ENCODE peak calls at places on chromosomes 6 and 20, in eight cellular contexts. One of them, this sample, is unnamed.

GRCh38 chr6:83055366-83055964 is 10.2 kb downstream of the UBE3D start:
- DNase-seq in brain microvascular endothelial cell: peak; percentile 49
- DNase-seq in fibroblast of the aortic adventitia: peak; percentile 70
- DNase-seq in breast epithelium: no peak
- DNase-seq in cardiac fibroblast: peak; percentile 63
- DNase-seq in left lung: no peak
- DNase-seq in body of pancreas: peak; percentile 40
- DNase-seq in heart right ventricle: peak; percentile 41
- DNase-seq in this sample: peak; percentile 47

GRCh38 chr20:3606021-3606420 is 57.2 kb downstream of the GFRA4 start:
- DNase-seq in brain microvascular endothelial cell: peak; percentile 36
- DNase-seq in fibroblast of the aortic adventitia: peak; percentile 10
- DNase-seq in breast epithelium: no peak
- DNase-seq in cardiac fibroblast: peak; percentile 11
- DNase-seq in left lung: no peak
- DNase-seq in body of pancreas: no peak
- DNase-seq in heart right ventricle: no peak
- DNase-seq in this sample: no peak

GRCh38 chr6:14658909-14659561 is 541.5 kb downstream of the CD83 start:
- DNase-seq in brain microvascular endothelial cell: no peak
- DNase-seq in fibroblast of the aortic adventitia: peak; percentile 35
- DNase-seq in breast epithelium: peak; percentile 26
- DNase-seq in cardiac fibroblast: peak; percentile 40
- DNase-seq in left lung: peak; percentile 40
- DNase-seq in body of pancreas: no peak
- DNase-seq in heart right ventricle: no peak
- DNase-seq in this sample: no peak

GRCh38 chr6:41747256-41748101 is at the start of gene PGC:
- DNase-seq in brain microvascular endothelial cell: no peak
- DNase-seq in fibroblast of the aortic adventitia: no peak
- DNase-seq in breast epithelium: no peak
- DNase-seq in cardiac fibroblast: peak; percentile 23
- DNase-seq in left lung: no peak
- DNase-seq in body of pancreas: no peak
- DNase-seq in heart right ventricle: no peak
- DNase-seq in this sample: no peak

GRCh38 chr6:136437246-136437645 is 113.0 kb downstream of the MAP7 start:
- DNase-seq in brain microvascular endothelial cell: no peak
- DNase-seq in fibroblast of the aortic adventitia: no peak
- DNase-seq in breast epithelium: no peak
- DNase-seq in cardiac fibroblast: no peak
- DNase-seq in left lung: no peak
- DNase-seq in body of pancreas: no peak
- DNase-seq in heart right ventricle: no peak
- DNase-seq in this sample: no peak

GRCh38 chr6:2988076-2988425 is 11.6 kb upstream of the NQO2 start:
- DNase-seq in brain microvascular endothelial cell: no peak
- DNase-seq in fibroblast of the aortic adventitia: no peak
- DNase-seq in breast epithelium: no peak
- DNase-seq in cardiac fibroblast: no peak
- DNase-seq in left lung: no peak
- DNase-seq in body of pancreas: no peak
- DNase-seq in heart right ventricle: no peak
- DNase-seq in this sample: no peak

GRCh38 chr6:161548713-161549112 is 274.9 kb upstream of the AGPAT4 start:
- DNase-seq in brain microvascular endothelial cell: no peak
- DNase-seq in fibroblast of the aortic adventitia: no peak
- DNase-seq in breast epithelium: no peak
- DNase-seq in cardiac fibroblast: no peak
- DNase-seq in left lung: no peak
- DNase-seq in body of pancreas: no peak
- DNase-seq in heart right ventricle: no peak
- DNase-seq in this sample: no peak

GRCh38 chr6:3940703-3941102 is 91.5 kb downstream of the FAM50B start:
- DNase-seq in brain microvascular endothelial cell: no peak
- DNase-seq in fibroblast of the aortic adventitia: no peak
- DNase-seq in breast epithelium: no peak
- DNase-seq in cardiac fibroblast: no peak
- DNase-seq in left lung: no peak
- DNase-seq in body of pancreas: no peak
- DNase-seq in heart right ventricle: no peak
- DNase-seq in this sample: no peak

GRCh38 chr6:48606618-48607017 is 495.6 kb upstream of the PTCHD4 start:
- DNase-seq in brain microvascular endothelial cell: no peak
- DNase-seq in fibroblast of the aortic adventitia: no peak
- DNase-seq in breast epithelium: no peak
- DNase-seq in cardiac fibroblast: no peak
- DNase-seq in left lung: no peak
- DNase-seq in body of pancreas: no peak
- DNase-seq in heart right ventricle: no peak
- DNase-seq in this sample: no peak

GRCh38 chr6:39128832-39129231 is 13.8 kb upstream of the SAYSD1 start:
- DNase-seq in brain microvascular endothelial cell: no peak
- DNase-seq in fibroblast of the aortic adventitia: peak; percentile 91
- DNase-seq in breast epithelium: no peak
- DNase-seq in cardiac fibroblast: peak; percentile 4
- DNase-seq in left lung: no peak
- DNase-seq in body of pancreas: no peak
- DNase-seq in heart right ventricle: no peak
- DNase-seq in this sample: no peak

GRCh38 chr6:16523550-16524379 is 237.5 kb downstream of the ATXN1 start:
- DNase-seq in brain microvascular endothelial cell: peak; percentile 99
- DNase-seq in fibroblast of the aortic adventitia: peak; percentile 99
- DNase-seq in breast epithelium: no peak
- DNase-seq in cardiac fibroblast: peak; percentile 97
- DNase-seq in left lung: no peak
- DNase-seq in body of pancreas: no peak
- DNase-seq in heart right ventricle: peak; percentile 43
- DNase-seq in this sample: no peak

GRCh38 chr6:28693033-28693750 is 167.5 kb downstream of the GPX5 start:
- DNase-seq in brain microvascular endothelial cell: peak; percentile 73
- DNase-seq in fibroblast of the aortic adventitia: no peak
- DNase-seq in breast epithelium: no peak
- DNase-seq in cardiac fibroblast: no peak
- DNase-seq in left lung: no peak
- DNase-seq in body of pancreas: no peak
- DNase-seq in heart right ventricle: no peak
- DNase-seq in this sample: no peak

GRCh38 chr20:32354592-32355416 is 3.3 kb upstream of the ASXL1 start:
- DNase-seq in brain microvascular endothelial cell: peak; percentile 74
- DNase-seq in fibroblast of the aortic adventitia: peak; percentile 66
- DNase-seq in breast epithelium: no peak
- DNase-seq in cardiac fibroblast: peak; percentile 53
- DNase-seq in left lung: no peak
- DNase-seq in body of pancreas: no peak
- DNase-seq in heart right ventricle: no peak
- DNase-seq in this sample: no peak

GRCh38 chr6:42086046-42086664 is 35.8 kb downstream of the TAF8 start:
- DNase-seq in brain microvascular endothelial cell: no peak
- DNase-seq in fibroblast of the aortic adventitia: no peak
- DNase-seq in breast epithelium: peak; percentile 75
- DNase-seq in cardiac fibroblast: no peak
- DNase-seq in left lung: no peak
- DNase-seq in body of pancreas: peak; percentile 47
- DNase-seq in heart right ventricle: no peak
- DNase-seq in this sample: no peak

GRCh38 chr6:113103618-113104390 is 753.3 kb upstream of the MARCKS start:
- DNase-seq in brain microvascular endothelial cell: peak; percentile 32
- DNase-seq in fibroblast of the aortic adventitia: peak; percentile 84
- DNase-seq in breast epithelium: no peak
- DNase-seq in cardiac fibroblast: peak; percentile 58
- DNase-seq in left lung: no peak
- DNase-seq in body of pancreas: no peak
- DNase-seq in heart right ventricle: no peak
- DNase-seq in this sample: no peak

GRCh38 chr6:164014716-164015484 is 600.4 kb downstream of the QKI start:
- DNase-seq in brain microvascular endothelial cell: no peak
- DNase-seq in fibroblast of the aortic adventitia: no peak
- DNase-seq in breast epithelium: no peak
- DNase-seq in cardiac fibroblast: no peak
- DNase-seq in left lung: no peak
- DNase-seq in body of pancreas: no peak
- DNase-seq in heart right ventricle: peak; percentile 41
- DNase-seq in this sample: no peak

DNA sequence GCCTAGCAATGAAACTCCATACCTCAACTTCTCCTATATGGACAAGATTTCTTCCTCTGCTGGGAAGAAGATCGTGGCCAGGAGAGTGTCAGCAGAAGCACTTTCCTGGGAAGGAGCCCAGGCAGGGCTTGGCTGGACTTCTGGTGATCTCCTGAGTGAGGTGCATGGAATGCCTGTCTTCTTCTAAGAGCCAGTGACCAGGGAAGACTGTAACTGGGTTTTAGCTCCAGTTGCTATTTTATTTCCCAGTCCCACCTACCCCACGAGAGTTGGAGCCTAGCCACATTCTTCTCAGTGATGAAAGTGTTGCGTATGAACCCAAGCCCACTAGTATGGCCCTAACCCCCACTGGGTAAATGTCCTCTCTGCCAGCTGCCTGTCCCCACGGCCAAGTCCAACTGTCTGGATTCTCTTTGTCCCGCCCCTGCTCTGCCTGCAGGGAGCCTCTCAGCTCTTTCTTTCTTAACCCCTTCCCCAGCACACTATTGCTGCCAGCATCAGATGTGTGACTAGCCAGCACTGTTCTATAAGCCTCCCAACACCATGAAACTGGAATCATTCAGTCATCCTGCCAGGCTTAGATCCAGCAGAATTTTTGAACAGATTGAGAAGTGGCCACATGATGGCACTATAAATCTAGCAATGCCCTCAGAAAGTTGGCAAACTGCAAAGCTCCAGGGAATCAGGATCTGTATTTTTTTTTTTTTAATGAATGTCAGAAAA is 69.8 kb upstream of the FAM184A start:
- DNase-seq in brain microvascular endothelial cell: peak; percentile 70
- DNase-seq in fibroblast of the aortic adventitia: peak; percentile 97
- DNase-seq in breast epithelium: no peak
- DNase-seq in cardiac fibroblast: peak; percentile 93
- DNase-seq in left lung: no peak
- DNase-seq in body of pancreas: peak; percentile 70
- DNase-seq in heart right ventricle: peak; percentile 50
- DNase-seq in this sample: peak; percentile 68
- H3K4me3 ChIP-seq in brain microvascular endothelial cell: no peak overlapping the region
- H3K4me3 ChIP-seq in fibroblast of the aortic adventitia: peak overlapping the region; percentile 48
- H3K4me3 ChIP-seq in breast epithelium: no peak overlapping the region
- H3K4me3 ChIP-seq in cardiac fibroblast: no peak overlapping the region
- H3K4me3 ChIP-seq in left lung: no peak overlapping the region
- H3K4me3 ChIP-seq in body of pancreas: no peak overlapping the region
- H3K4me3 ChIP-seq in heart right ventricle: no peak overlapping the region
- H3K4me3 ChIP-seq in this sample: no peak overlapping the region

GRCh38 chr6:5833120-5833519 is 173.6 kb downstream of the NRN1 start:
- DNase-seq in brain microvascular endothelial cell: no peak
- DNase-seq in fibroblast of the aortic adventitia: no peak
- DNase-seq in breast epithelium: no peak
- DNase-seq in cardiac fibroblast: no peak
- DNase-seq in left lung: no peak
- DNase-seq in body of pancreas: no peak
- DNase-seq in heart right ventricle: no peak
- DNase-seq in this sample: no peak

GRCh38 chr6:5832621-5833107 is 174.1 kb downstream of the NRN1 start:
- DNase-seq in brain microvascular endothelial cell: no peak
- DNase-seq in fibroblast of the aortic adventitia: no peak
- DNase-seq in breast epithelium: no peak
- DNase-seq in cardiac fibroblast: no peak
- DNase-seq in left lung: no peak
- DNase-seq in body of pancreas: no peak
- DNase-seq in heart right ventricle: no peak
- DNase-seq in this sample: no peak

GRCh38 chr6:5827061-5828037 is 179.4 kb downstream of the NRN1 start:
- DNase-seq in brain microvascular endothelial cell: no peak
- DNase-seq in fibroblast of the aortic adventitia: no peak
- DNase-seq in breast epithelium: no peak
- DNase-seq in cardiac fibroblast: no peak
- DNase-seq in left lung: no peak
- DNase-seq in body of pancreas: no peak
- DNase-seq in heart right ventricle: no peak
- DNase-seq in this sample: no peak
- H3K4me3 ChIP-seq in brain microvascular endothelial cell: no peak overlapping the region
- H3K4me3 ChIP-seq in fibroblast of the aortic adventitia: no peak overlapping the region
- H3K4me3 ChIP-seq in breast epithelium: no peak overlapping the region
- H3K4me3 ChIP-seq in cardiac fibroblast: no peak overlapping the region
- H3K4me3 ChIP-seq in left lung: no peak overlapping the region
- H3K4me3 ChIP-seq in body of pancreas: no peak overlapping the region
- H3K4me3 ChIP-seq in heart right ventricle: no peak overlapping the region
- H3K4me3 ChIP-seq in this sample: no peak overlapping the region

GRCh38 chr6:25068866-25069265 is 133.1 kb upstream of the RIPOR2 start:
- DNase-seq in brain microvascular endothelial cell: no peak
- DNase-seq in fibroblast of the aortic adventitia: no peak
- DNase-seq in breast epithelium: no peak
- DNase-seq in cardiac fibroblast: no peak
- DNase-seq in left lung: no peak
- DNase-seq in body of pancreas: no peak
- DNase-seq in heart right ventricle: no peak
- DNase-seq in this sample: no peak

GRCh38 chr6:25066593-25066992 is 130.8 kb upstream of the RIPOR2 start:
- DNase-seq in brain microvascular endothelial cell: no peak
- DNase-seq in fibroblast of the aortic adventitia: no peak
- DNase-seq in breast epithelium: no peak
- DNase-seq in cardiac fibroblast: no peak
- DNase-seq in left lung: no peak
- DNase-seq in body of pancreas: no peak
- DNase-seq in heart right ventricle: no peak
- DNase-seq in this sample: no peak

DNA sequence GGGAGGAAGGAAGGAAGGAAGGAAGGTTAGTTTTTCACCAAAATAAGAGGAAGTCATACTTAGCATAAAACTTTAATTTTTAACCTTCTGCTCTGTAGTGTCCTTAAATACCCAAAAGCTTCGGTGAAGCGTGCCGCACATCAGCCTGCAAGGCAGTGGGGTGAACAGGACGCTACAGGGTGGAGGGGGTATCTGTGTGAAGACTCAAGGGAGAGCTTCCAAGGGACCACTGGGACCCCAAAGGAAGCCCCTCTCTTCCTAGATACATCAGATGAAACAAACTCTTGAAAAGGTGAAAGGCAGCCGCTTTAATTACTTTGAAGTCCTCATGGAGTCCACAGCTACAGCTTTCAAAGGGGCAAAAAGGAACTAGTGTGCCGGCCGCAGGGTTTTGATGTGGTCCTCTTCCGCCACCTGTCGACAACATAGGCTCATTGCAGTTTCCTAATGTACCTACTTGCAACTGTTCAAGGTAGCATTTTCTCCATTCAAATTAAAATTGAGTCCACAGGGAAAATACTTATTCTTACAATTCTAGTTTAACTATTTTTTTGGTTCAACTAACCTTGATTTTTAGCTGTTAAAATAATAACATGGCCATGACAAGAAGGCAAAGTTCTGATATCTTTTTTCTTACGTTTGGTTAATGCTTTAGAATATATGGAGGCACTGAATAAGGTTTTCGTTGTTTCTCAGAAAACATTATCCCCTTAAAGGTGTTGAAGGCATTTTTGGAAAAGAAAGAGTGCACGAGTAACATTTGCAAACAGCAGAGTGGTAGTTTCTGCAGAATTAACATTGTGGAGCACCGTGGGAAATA is 135.0 kb upstream of the RIPOR2 start:
- DNase-seq in brain microvascular endothelial cell: peak; percentile 80
- DNase-seq in fibroblast of the aortic adventitia: peak; percentile 85
- DNase-seq in breast epithelium: peak; percentile 84
- DNase-seq in cardiac fibroblast: peak; percentile 91
- DNase-seq in left lung: peak; percentile 76
- DNase-seq in body of pancreas: peak; percentile 86
- DNase-seq in heart right ventricle: peak; percentile 74
- DNase-seq in this sample: peak; percentile 72
- H3K4me3 ChIP-seq in brain microvascular endothelial cell: no peak overlapping the region
- H3K4me3 ChIP-seq in fibroblast of the aortic adventitia: no peak overlapping the region
- H3K4me3 ChIP-seq in breast epithelium: no peak overlapping the region
- H3K4me3 ChIP-seq in cardiac fibroblast: no peak overlapping the region
- H3K4me3 ChIP-seq in left lung: no peak overlapping the region
- H3K4me3 ChIP-seq in body of pancreas: no peak overlapping the region
- H3K4me3 ChIP-seq in heart right ventricle: no peak overlapping the region
- H3K4me3 ChIP-seq in this sample: no peak overlapping the region

GRCh38 chr6:118656822-118657451 is 5.5 kb upstream of the CEP85L start:
- DNase-seq in brain microvascular endothelial cell: no peak
- DNase-seq in fibroblast of the aortic adventitia: no peak
- DNase-seq in breast epithelium: no peak
- DNase-seq in cardiac fibroblast: no peak
- DNase-seq in left lung: no peak
- DNase-seq in body of pancreas: no peak
- DNase-seq in heart right ventricle: no peak
- DNase-seq in this sample: peak; percentile 10
- H3K4me3 ChIP-seq in brain microvascular endothelial cell: no peak overlapping the region
- H3K4me3 ChIP-seq in fibroblast of the aortic adventitia: no peak overlapping the region
- H3K4me3 ChIP-seq in breast epithelium: no peak overlapping the region
- H3K4me3 ChIP-seq in cardiac fibroblast: no peak overlapping the region
- H3K4me3 ChIP-seq in left lung: no peak overlapping the region
- H3K4me3 ChIP-seq in body of pancreas: no peak overlapping the region
- H3K4me3 ChIP-seq in heart right ventricle: no peak overlapping the region
- H3K4me3 ChIP-seq in this sample: no peak overlapping the region